ENCODE peak calls at places on chromosomes 6 and 20, in four cellular contexts. S is K562, E is HCT116, Z is HepG2. H is an unnamed sample.

GRCh38 chr20:44208165-44208564 is 2.4 kb downstream of the OSER1 start:
- DNase-seq in S (no peak), E (no peak), Z (no peak), H (no peak)

GRCh38 chr6:25270559-25270958 is 8.6 kb upstream of the CARMIL1 start:
- DNase-seq in S (no peak), E (no peak), Z (peak), H (no peak)

GRCh38 chr6:44051516-44051915 is 75.7 kb downstream of the MRPL14 start:
- DNase-seq in S (no peak), E (no peak), Z (no peak), H (no peak)

GRCh38 chr20:444862-445426 is 17.4 kb downstream of the TBC1D20 start:
- DNase-seq in S (peak), E (no peak), Z (no peak), H (no peak)

GRCh38 chr20:44187054-44187762 is at the start of gene JPH2:
- DNase-seq in S (no peak), E (no peak), Z (no peak), H (peak)

GRCh38 chr6:2733736-2734480 is 16.8 kb downstream of the MYLK4 start:
- DNase-seq in S (no peak), E (no peak), Z (no peak), H (no peak)

GRCh38 chr6:167680605-167681149 is 146.0 kb upstream of the AFDN start:
- DNase-seq in S (no peak), E (no peak), Z (no peak), H (no peak)

GRCh38 chr6:167588181-167588919 is 238.4 kb upstream of the AFDN start:
- DNase-seq in S (no peak), E (no peak), Z (peak), H (no peak)

GRCh38 chr6:125302840-125303511 is 1.2 kb upstream of the HDDC2 start:
- DNase-seq in S (peak), E (no peak), Z (no peak), H (no peak)

GRCh38 chr20:32062776-32063170 is 10.7 kb downstream of the HCK start:
- DNase-seq in S (no peak), E (no peak), Z (no peak), H (no peak)

GRCh38 chr6:105192707-105193465 is 13.1 kb upstream of the POPDC3 start:
- DNase-seq in S (no peak), E (no peak), Z (no peak), H (no peak)

GRCh38 chr20:59145926-59146800 is 17.5 kb upstream of the ZNF831 start:
- DNase-seq in S (no peak), E (no peak), Z (no peak), H (no peak)

GRCh38 chr20:34302312-34302722 is 838 bp downstream of the AHCY start:
- DNase-seq in S (peak), E (no peak), Z (peak), H (no peak)
- TF ChIP-seq ELF1 in S (no peak), E (no peak), Z (no peak), H (no peak)

GRCh38 chr6:139540276-139540675 is 165.8 kb upstream of the CITED2 start:
- DNase-seq in S (no peak), E (no peak), Z (no peak), H (no peak)
- TF ChIP-seq RAD21 in S (no peak), E (no peak), Z (no peak), H (no peak)

GRCh38 chr20:2230671-2231488 is 64.9 kb upstream of the TGM3 start:
- DNase-seq in S (no peak), E (no peak), Z (no peak), H (no peak)
- TF ChIP-seq ELF1 in S (no peak), E (no peak), Z (no peak), H (no peak)

GRCh38 chr20:12331236-12331635 is 413.5 kb downstream of the BTBD3 start:
- DNase-seq in S (no peak), E (no peak), Z (no peak), H (no peak)
- TF ChIP-seq RAD21 in S (no peak), E (no peak), Z (no peak), H (no peak)

DNA sequence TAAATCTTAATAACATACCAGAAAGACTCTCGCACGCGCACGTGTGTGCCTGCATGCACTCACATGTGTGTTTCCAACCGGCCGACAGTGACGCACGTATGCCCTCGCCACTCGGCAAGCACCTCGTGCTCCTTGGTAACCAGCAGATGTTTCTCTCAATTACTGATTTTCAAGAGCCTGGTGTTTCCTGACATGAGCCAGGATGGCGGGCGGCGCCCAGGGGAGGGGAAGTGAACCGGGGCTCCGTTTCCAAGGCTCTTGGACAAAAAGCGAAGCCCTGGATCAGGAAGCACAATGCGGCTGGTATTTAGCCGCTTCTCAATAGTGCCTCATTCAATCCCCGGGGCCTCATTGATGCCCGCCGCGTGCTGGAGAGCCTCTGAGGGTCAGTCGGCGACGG is 37.7 kb downstream of the PMEPA1 start:
- DNase-seq in S (no peak), E (no peak), Z (no peak), H (peak)
- TF ChIP-seq ELF1 in S (no peak), E (no peak), Z (no peak), H (no peak)

GRCh38 chr20:49907405-49908257 is 7.7 kb downstream of the SPATA2 start:
- DNase-seq in S (no peak), E (no peak), Z (no peak), H (no peak)

GRCh38 chr20:49904440-49905214 is 10.7 kb downstream of the SPATA2 start:
- DNase-seq in S (no peak), E (no peak), Z (peak), H (no peak)

GRCh38 chr20:49906615-49907154 is 8.6 kb downstream of the SPATA2 start:
- DNase-seq in S (no peak), E (no peak), Z (no peak), H (no peak)

GRCh38 chr20:49906101-49906604 is 9.2 kb downstream of the SPATA2 start:
- DNase-seq in S (no peak), E (no peak), Z (no peak), H (no peak)

GRCh38 chr20:49905415-49906091 is 9.8 kb downstream of the SPATA2 start:
- DNase-seq in S (no peak), E (no peak), Z (no peak), H (no peak)
- TF ChIP-seq RAD21 in S (no peak), E (no peak), Z (no peak), H (no peak)

DNA sequence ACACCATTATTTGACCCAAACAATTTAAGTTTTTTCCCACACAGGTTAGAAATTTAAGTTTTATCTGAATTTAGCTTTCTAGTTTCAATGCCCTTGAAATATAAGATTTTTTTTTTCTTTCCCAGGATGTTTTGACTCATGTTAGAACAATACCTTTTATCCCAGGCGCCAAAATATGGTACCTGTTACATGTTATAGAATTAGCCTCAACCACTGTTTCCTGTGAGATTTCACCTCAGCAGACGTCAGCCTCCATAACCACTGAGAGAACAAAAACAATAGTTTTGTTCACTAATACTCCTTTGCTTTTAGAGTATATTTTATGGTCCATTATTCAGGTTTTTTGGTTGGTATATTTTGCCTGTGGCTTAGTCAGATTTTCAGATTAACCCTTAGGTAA is 302.9 kb downstream of the CDKAL1 start:
- DNase-seq in S (no peak), E (no peak), Z (no peak), H (no peak)
- TF ChIP-seq ELF1 in S (no peak), E (no peak), Z (no peak), H (no peak)